ENCODE peak calls at places on chromosome 6, in six cellular contexts. R is stimulated activated CD4-positive, alpha-beta T cell treated with anti-CD3 and anti-CD28 coated beads, Interleukin-4, amount 100 ng/mL, for 4 hours; Y is NCI-H774; T is right atrium auricular region; L is thyroid gland; P is stimulated activated naive CD4-positive, alpha-beta T cell. A is an unnamed sample.

GRCh38 chr6:100105919-100106318 is 111.9 kb upstream of the MCHR2 start:
- DNase-seq in R (no peak), Y (no peak), T (no peak), L (no peak), P (no peak), A (no peak)

GRCh38 chr6:3209114-3210023 is 18.1 kb downstream of the TUBB2B start:
- DNase-seq in R (peak), Y (peak), T (peak), L (peak), P (no peak), A (no peak)

GRCh38 chr6:11681770-11682169 is 96.8 kb downstream of the ADTRP start:
- DNase-seq in R (no peak), Y (no peak), T (no peak), L (no peak), P (no peak), A (no peak)

GRCh38 chr6:49666480-49666879 is 29.8 kb upstream of the RHAG start:
- DNase-seq in R (no peak), Y (no peak), T (no peak), L (no peak), P (no peak), A (no peak)

GRCh38 chr6:54717849-54718455 is 128.6 kb upstream of the FAM83B start:
- DNase-seq in R (peak), Y (peak), T (peak), L (peak), P (no peak), A (peak)

GRCh38 chr6:36224918-36225461 is 28.4 kb downstream of the BRPF3 start:
- DNase-seq in R (no peak), Y (no peak), T (no peak), L (no peak), P (no peak), A (no peak)

GRCh38 chr6:120774275-120774674 is 560.0 kb downstream of the TBC1D32 start:
- DNase-seq in R (no peak), Y (no peak), T (no peak), L (no peak), P (no peak), A (no peak)

GRCh38 chr6:73248192-73248898 is 14.7 kb downstream of the KHDC1 start:
- DNase-seq in R (no peak), Y (no peak), T (no peak), L (no peak), P (no peak), A (no peak)

GRCh38 chr6:166341915-166342292 is 441 bp downstream of the SFT2D1 start:
- DNase-seq in R (peak), Y (no peak), T (no peak), L (no peak), P (no peak), A (no peak)

A was measured in KG1.